ENCODE peak calls at places on chromosomes 16 and 17, in ten cellular contexts. Y, Q, F, X, U, P, M, G, R and T are unnamed samples.

GRCh38 chr17:35519442-35519841 is 18.0 kb downstream of the SLFN12L start:
- DNase-seq in G (no peak), M (no peak), P (no peak), U (no peak), R (no peak), F (no peak), X (no peak), Y (no peak), Q (peak; percentile 3), T (no peak)

GRCh38 chr16:71179569-71179968 is 51.0 kb downstream of the HYDIN start:
- DNase-seq in R (no peak), F (no peak), G (no peak), U (no peak), X (no peak), M (no peak), P (no peak), Y (no peak), Q (no peak), T (no peak)

GRCh38 chr16:86911311-86911999 is 333.1 kb downstream of the FOXL1 start:
- DNase-seq in Y (no peak), R (no peak), Q (no peak), G (no peak), P (no peak), M (no peak), U (no peak), F (no peak), X (no peak), T (no peak)

GRCh38 chr17:80441133-80441578 is 26.2 kb downstream of the ENDOV start:
- DNase-seq in R (no peak), M (no peak), X (peak; percentile 57), G (no peak), U (peak; percentile 73), F (no peak), Q (no peak), P (peak; percentile 52), Y (no peak), T (no peak)

GRCh38 chr17:37833237-37833859 is 88.5 kb upstream of the HNF1B start:
- DNase-seq in M (no peak), Q (no peak), P (no peak), Y (no peak), R (no peak), U (no peak), F (no peak), X (no peak), G (no peak), T (no peak)

GRCh38 chr16:78081341-78081740 is 18.1 kb upstream of the WWOX start:
- DNase-seq in X (no peak), F (no peak), R (no peak), Q (no peak), Y (no peak), G (no peak), U (no peak), M (no peak), P (no peak), T (no peak)

GRCh38 chr17:60901806-60902205 is 224.2 kb downstream of the BCAS3 start:
- DNase-seq in R (peak; percentile 16), U (no peak), X (peak; percentile 71), Y (no peak), Q (no peak), P (no peak), F (no peak), M (no peak), G (no peak), T (no peak)

GRCh38 chr17:56676807-56677206 is 83.3 kb downstream of the NOG start:
- DNase-seq in Y (no peak), G (no peak), P (no peak), Q (no peak), R (no peak), X (no peak), U (no peak), M (no peak), F (peak; percentile 27), T (no peak)

GRCh38 chr17:75099881-75100595 is 9.7 kb upstream of the ARMC7 start:
- DNase-seq in Y (no peak), M (no peak), U (no peak), R (no peak), X (no peak), P (no peak), G (no peak), Q (no peak), F (no peak), T (no peak)

GRCh38 chr16:3890091-3890490 is 9.6 kb upstream of the CREBBP start:
- DNase-seq in P (no peak), Y (no peak), X (no peak), U (peak; percentile 19), F (no peak), Q (no peak), R (no peak), M (no peak), G (no peak), T (no peak)